ENCODE peak calls at places on chromosomes 12 and 14, in ten cellular contexts. K is ovary; G is GM04504; X is LoVo; D is body of pancreas; W is CD8-positive, alpha-beta T cell; E is IMR-90; A is stimulated activated CD4-positive, alpha-beta T cell treated with anti-CD3 and anti-CD28 coated beads, Interleukin-2, amount 100 ng/mL, for 24 hours; I is AG04450; R is amygdala. L is an unnamed sample.

GRCh38 chr12:68361953-68362352 is 29.8 kb upstream of the MDM1 start:
- DNase-seq in K (no peak), G (no peak), X (no peak), D (no peak), W (no peak), E (no peak), A (no peak), I (no peak), R (no peak), L (no peak)

GRCh38 chr12:40208707-40209106 is 16.1 kb upstream of the LRRK2 start:
- DNase-seq in K (no peak), G (no peak), X (no peak), D (no peak), W (no peak), E (no peak), A (no peak), I (no peak), R (peak), L (peak)

GRCh38 chr14:58647777-58648176 is 10.0 kb downstream of the DACT1 start:
- DNase-seq in K (no peak), G (no peak), X (no peak), D (no peak), W (no peak), E (no peak), A (no peak), I (no peak), R (no peak), L (no peak)

GRCh38 chr12:228846-229200 is 14.9 kb upstream of the SLC6A12 start:
- DNase-seq in K (no peak), G (no peak), X (no peak), D (no peak), W (no peak), E (no peak), A (no peak), I (no peak), R (no peak), L (no peak)

GRCh38 chr14:24316597-24316950 is 5.3 kb downstream of the LTB4R start:
- DNase-seq in K (no peak), G (no peak), X (no peak), D (no peak), W (no peak), E (no peak), A (no peak), I (no peak), R (no peak), L (no peak)

GRCh38 chr14:80269338-80269935 is 58.1 kb upstream of the DIO2 start:
- DNase-seq in K (no peak), G (peak), X (no peak), D (no peak), W (no peak), E (peak), A (no peak), I (peak), R (no peak), L (no peak)

GRCh38 chr12:39239484-39240143 is 203.3 kb downstream of the KIF21A start:
- DNase-seq in K (no peak), G (no peak), X (no peak), D (no peak), W (no peak), E (no peak), A (no peak), I (no peak), R (no peak), L (no peak)

GRCh38 chr12:77469614-77470333 is 360.9 kb upstream of the NAV3 start:
- DNase-seq in K (no peak), G (no peak), X (no peak), D (no peak), W (no peak), E (no peak), A (no peak), I (no peak), R (no peak), L (no peak)

GRCh38 chr12:87845995-87846483 is 183.2 kb downstream of the C12orf50 start:
- DNase-seq in K (no peak), G (no peak), X (no peak), D (no peak), W (no peak), E (no peak), A (no peak), I (no peak), R (no peak), L (no peak)

GRCh38 chr12:34333337-34333736 is 311.0 kb downstream of the ALG10 start:
- DNase-seq in K (no peak), G (no peak), X (no peak), D (no peak), W (no peak), E (no peak), A (no peak), I (no peak), R (no peak), L (no peak)

GRCh38 chr12:64610660-64611429 is 550 bp downstream of the RASSF3 start:
- DNase-seq in K (peak), G (no peak), X (peak), D (peak), W (peak), E (peak), A (peak), I (no peak), R (no peak), L (peak)

GRCh38 chr12:31008241-31008711 is 65.4 kb upstream of the DDX11 start:
- DNase-seq in K (no peak), G (no peak), X (no peak), D (no peak), W (no peak), E (no peak), A (no peak), I (no peak), R (no peak), L (no peak)

GRCh38 chr14:19823765-19824164 is 20.2 kb downstream of the OR4N2 start:
- DNase-seq in K (no peak), G (peak), X (no peak), D (no peak), W (no peak), E (no peak), A (no peak), I (no peak), R (no peak), L (no peak)

L was measured in left ventricle myocardium superior.